ENCODE peak calls at places on chromosomes 11 and 22, in four cellular contexts. A is K562, E is WTC11, V is HepG2. N is an unnamed sample.

GRCh38 chr22:42090596-42091445 is at the start of gene NDUFA6:
- DNase-seq in A (peak), E (peak), V (peak), N (peak)

GRCh38 chr11:126219547-126219946 is 8.0 kb downstream of the FAM118B start:
- DNase-seq in A (no peak), E (no peak), V (no peak), N (no peak)

GRCh38 chr11:35558468-35558867 is 33.1 kb upstream of the PAMR1 start:
- DNase-seq in A (no peak), E (no peak), V (no peak), N (no peak)

GRCh38 chr11:74642912-74643311 is 50.5 kb downstream of the POLD3 start:
- DNase-seq in A (no peak), E (no peak), V (no peak), N (no peak)

GRCh38 chr11:107457205-107457557 is 444 bp downstream of the CWF19L2 start:
- DNase-seq in A (no peak), E (no peak), V (no peak), N (peak)

GRCh38 chr11:122863704-122864326 is 18.7 kb upstream of the JHY start:
- DNase-seq in A (peak), E (peak), V (no peak), N (peak)

GRCh38 chr11:110991621-110992355 is 253.7 kb upstream of the POU2AF2 start:
- DNase-seq in A (no peak), E (no peak), V (no peak), N (no peak)

GRCh38 chr11:72247584-72247983 is 3.6 kb upstream of the PHOX2A start:
- DNase-seq in A (no peak), E (no peak), V (no peak), N (no peak)

GRCh38 chr11:68363771-68364170 is 51.4 kb downstream of the LRP5 start:
- DNase-seq in A (no peak), E (no peak), V (no peak), N (no peak)

GRCh38 chr11:44399968-44400367 is 90.0 kb upstream of the ALX4 start:
- DNase-seq in A (no peak), E (no peak), V (no peak), N (no peak)

GRCh38 chr22:38578505-38578904 is 8.5 kb upstream of the DMC1 start:
- DNase-seq in A (no peak), E (no peak), V (no peak), N (no peak)

GRCh38 chr11:125446279-125446678 is 49.8 kb downstream of the FEZ1 start:
- DNase-seq in A (no peak), E (no peak), V (peak), N (no peak)

GRCh38 chr11:104090767-104091166 is 54.3 kb downstream of the DDI1 start:
- DNase-seq in A (no peak), E (no peak), V (no peak), N (no peak)

GRCh38 chr11:127651175-127651887 is 650.8 kb upstream of the KIRREL3 start:
- DNase-seq in A (no peak), E (no peak), V (no peak), N (no peak)

GRCh38 chr11:9330387-9331384 is 16.3 kb upstream of the TMEM41B start:
- DNase-seq in A (no peak), E (no peak), V (no peak), N (no peak)

GRCh38 chr11:17012712-17013547 is 1.3 kb downstream of the PLEKHA7 start:
- DNase-seq in A (no peak), E (peak), V (peak), N (no peak)

GRCh38 chr22:19759459-19759993 is 1.1 kb upstream of the TBX1 start:
- DNase-seq in A (no peak), E (peak), V (no peak), N (no peak)

GRCh38 chr11:106446961-106447360 is 369.5 kb downstream of the AASDHPPT start:
- DNase-seq in A (no peak), E (no peak), V (no peak), N (no peak)

GRCh38 chr11:29306527-29306926 is 710.3 kb downstream of the KCNA4 start:
- DNase-seq in A (no peak), E (no peak), V (no peak), N (no peak)

GRCh38 chr11:96101146-96101545 is 177.2 kb upstream of the MTMR2 start:
- DNase-seq in A (no peak), E (no peak), V (no peak), N (no peak)

GRCh38 chr11:117445097-117445658 is 117.5 kb downstream of the CEP164 start:
- DNase-seq in A (no peak), E (no peak), V (no peak), N (no peak)

GRCh38 chr11:116540019-116540418 is 232.8 kb downstream of the BUD13 start:
- DNase-seq in A (no peak), E (no peak), V (no peak), N (no peak)

GRCh38 chr22:23124611-23125511 is 16.9 kb downstream of the RSPH14 start:
- DNase-seq in A (peak), E (no peak), V (no peak), N (no peak)

GRCh38 chr22:37636186-37636948 is 3.1 kb upstream of the SH3BP1 start:
- DNase-seq in A (no peak), E (no peak), V (no peak), N (no peak)

GRCh38 chr11:61083601-61084147 is 18.6 kb upstream of the CD5 start:
- DNase-seq in A (no peak), E (no peak), V (no peak), N (no peak)

GRCh38 chr22:36258750-36259619 is 6.1 kb downstream of the APOL1 start:
- DNase-seq in A (no peak), E (peak), V (no peak), N (no peak)

GRCh38 chr11:6925636-6926207 is 504 bp upstream of the ZNF215 start:
- DNase-seq in A (peak), E (no peak), V (no peak), N (no peak)

GRCh38 chr11:76635991-76636520 is 34.5 kb downstream of the LRRC32 start:
- DNase-seq in A (no peak), E (no peak), V (no peak), N (no peak)

GRCh38 chr11:18958221-18958910 is 19.2 kb upstream of the MRGPRX1 start:
- DNase-seq in A (no peak), E (peak), V (no peak), N (no peak)

GRCh38 chr11:128624269-128625170 is 37.2 kb upstream of the ETS1 start:
- DNase-seq in A (no peak), E (no peak), V (no peak), N (no peak)

GRCh38 chr11:63978551-63979235 is 4.3 kb downstream of the COX8A start:
- DNase-seq in A (no peak), E (no peak), V (no peak), N (no peak)

GRCh38 chr11:28049338-28050216 is 58.4 kb downstream of the KIF18A start:
- DNase-seq in A (no peak), E (no peak), V (no peak), N (peak)

GRCh38 chr11:58830693-58831301 is 13.7 kb downstream of the GLYATL2 start:
- DNase-seq in A (no peak), E (no peak), V (no peak), N (no peak)

GRCh38 chr11:120339394-120339890 is 3.2 kb downstream of the ARHGEF12 start:
- DNase-seq in A (peak), E (no peak), V (peak), N (no peak)

GRCh38 chr22:42299586-42300285 is 29.3 kb upstream of the TCF20 start:
- DNase-seq in A (peak), E (peak), V (no peak), N (no peak)

GRCh38 chr11:28463826-28464225 is 355.6 kb downstream of the METTL15 start:
- DNase-seq in A (no peak), E (no peak), V (no peak), N (no peak)

GRCh38 chr11:100635194-100635593 is 51.9 kb upstream of the ARHGAP42 start:
- DNase-seq in A (no peak), E (no peak), V (no peak), N (no peak)

GRCh38 chr11:19814421-19814820 is 101.8 kb downstream of the NAV2 start:
- DNase-seq in A (no peak), E (peak), V (no peak), N (no peak)

GRCh38 chr11:130964393-130964792 is 48.1 kb upstream of the SNX19 start:
- DNase-seq in A (no peak), E (no peak), V (no peak), N (no peak)
- TF ChIP-seq ELF4 in A (no peak), E (no peak), V (no peak), N (no peak)

DNA sequence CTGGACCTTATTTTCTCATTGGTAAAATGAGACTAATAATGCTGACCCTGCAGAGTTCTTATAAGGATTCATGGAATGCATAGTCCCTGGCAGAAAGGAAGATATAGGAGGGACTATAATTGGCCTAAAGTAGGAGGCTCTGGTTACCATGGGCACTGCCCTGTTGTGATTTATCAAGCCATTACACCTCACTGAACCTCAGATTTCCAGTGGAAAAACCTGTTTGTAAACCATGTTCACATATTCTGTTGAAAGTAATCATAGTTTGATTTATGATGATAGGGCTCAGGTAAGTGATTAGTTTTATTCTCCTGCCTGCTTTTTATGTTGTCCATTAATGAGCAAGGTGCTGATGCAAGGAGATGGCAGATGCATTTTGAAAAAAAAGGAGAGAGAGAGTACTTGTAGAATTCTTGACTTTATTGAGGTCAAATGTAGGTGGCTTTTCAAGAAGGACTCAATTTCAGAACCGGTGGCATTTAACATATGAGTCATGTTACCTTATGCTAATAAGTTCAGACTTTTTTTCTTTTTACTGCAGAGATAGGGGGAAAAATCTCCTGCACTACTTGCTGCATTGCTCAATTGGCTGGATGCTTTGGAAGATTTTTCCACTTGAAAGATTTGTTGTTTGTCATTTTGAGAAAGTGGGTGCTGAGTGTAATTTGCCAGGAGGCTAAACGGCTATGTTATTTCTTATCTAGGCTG is 14.6 kb downstream of the NF2 start:
- DNase-seq in A (no peak), E (no peak), V (no peak), N (no peak)
- TF ChIP-seq ELF4 in A (no peak), E (no peak), V (no peak), N (no peak)

GRCh38 chr11:32255876-32256275 is 165.0 kb downstream of the RCN1 start:
- DNase-seq in A (no peak), E (no peak), V (no peak), N (no peak)

GRCh38 chr11:32262367-32262766 is 171.5 kb downstream of the RCN1 start:
- DNase-seq in A (no peak), E (no peak), V (no peak), N (no peak)

GRCh38 chr11:32259641-32260081 is 168.8 kb downstream of the RCN1 start:
- DNase-seq in A (no peak), E (no peak), V (no peak), N (no peak)
- TF ChIP-seq ELF4 in A (no peak), E (no peak), V (no peak), N (no peak)

GRCh38 chr22:17370036-17370765 is 941 bp downstream of the CECR2 start:
- DNase-seq in A (no peak), E (peak), V (no peak), N (no peak)

GRCh38 chr22:17368144-17368726 is 1.0 kb upstream of the CECR2 start:
- DNase-seq in A (no peak), E (peak), V (no peak), N (no peak)

GRCh38 chr22:17369553-17370035 is 334 bp downstream of the CECR2 start:
- DNase-seq in A (peak), E (peak), V (no peak), N (peak)

GRCh38 chr22:17370766-17371181 is 1.5 kb downstream of the CECR2 start:
- DNase-seq in A (no peak), E (no peak), V (no peak), N (no peak)

GRCh38 chr22:17368727-17369552 is at the start of gene CECR2:
- DNase-seq in A (peak), E (peak), V (no peak), N (peak)
- TF ChIP-seq ELF4 in A (no peak), E (no peak), V (no peak), N (no peak)

DNA sequence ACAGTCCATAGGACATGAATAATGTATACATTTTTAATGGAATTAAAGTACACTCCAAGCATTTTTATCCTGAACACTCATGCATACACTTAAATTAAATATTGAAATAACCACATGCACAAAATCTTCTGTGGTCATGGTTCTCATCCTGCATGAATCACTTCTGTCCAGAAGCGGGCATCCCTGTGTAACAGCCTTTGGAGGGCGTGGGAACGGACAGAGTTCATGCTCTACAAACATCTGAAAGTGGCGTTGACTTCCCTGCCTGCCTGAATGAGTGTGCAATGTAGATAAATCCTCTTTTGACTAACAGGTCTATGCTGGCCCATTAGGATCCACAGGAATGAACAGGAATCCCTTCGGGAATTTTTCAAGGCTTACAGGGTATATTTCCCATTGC is 780.2 kb downstream of the BRD1 start:
- DNase-seq in A (no peak), E (no peak), V (no peak), N (no peak)
- TF ChIP-seq ELF4 in A (no peak), E (no peak), V (no peak), N (no peak)

DNA sequence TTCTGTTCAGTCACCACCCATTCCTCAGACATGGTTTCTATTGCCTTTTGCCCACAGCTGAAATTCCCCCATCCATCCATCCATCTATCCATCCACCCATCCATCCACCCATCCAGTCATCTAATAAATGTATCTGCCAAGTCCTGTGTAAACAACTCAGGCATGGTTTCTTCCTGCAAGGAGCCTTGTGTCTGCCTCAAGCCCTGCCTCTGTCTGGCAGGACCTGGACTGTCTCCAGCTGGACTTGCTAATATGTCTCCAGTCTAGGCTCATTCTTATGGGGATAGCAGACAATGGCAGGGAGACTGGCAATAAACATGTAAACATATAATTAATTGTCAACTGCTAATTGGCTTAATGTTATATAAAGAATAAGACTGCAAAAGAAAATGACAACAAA is 64.7 kb upstream of the AMPD3 start:
- DNase-seq in A (no peak), E (no peak), V (no peak), N (no peak)
- TF ChIP-seq ELF4 in A (no peak), E (no peak), V (no peak), N (no peak)

GRCh38 chr11:114099392-114100178 is 40.1 kb downstream of the ZBTB16 start:
- DNase-seq in A (no peak), E (no peak), V (no peak), N (no peak)
- TF ChIP-seq ELF4 in A (no peak), E (no peak), V (no peak), N (no peak)

DNA sequence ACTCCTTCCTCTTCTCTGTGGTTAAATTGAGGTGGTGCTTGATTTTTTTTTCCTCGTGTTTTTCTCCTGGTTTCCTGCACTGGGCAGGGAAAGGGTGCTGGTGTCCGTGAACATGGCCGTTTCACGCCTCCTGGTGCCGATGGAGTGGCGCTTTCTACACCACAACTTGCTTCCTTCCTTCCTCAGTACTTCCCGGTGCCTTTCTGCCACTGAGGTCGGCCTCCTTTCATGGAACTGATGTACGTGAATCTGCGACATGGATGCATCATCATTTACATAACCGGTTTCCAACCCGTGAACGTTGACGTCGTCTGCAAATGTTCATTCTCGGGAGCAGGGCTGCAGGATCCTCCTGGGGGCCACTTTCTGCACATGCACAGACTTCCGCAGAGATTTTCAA is 474.5 kb downstream of the BRD1 start:
- DNase-seq in A (no peak), E (peak), V (no peak), N (no peak)
- TF ChIP-seq ELF4 in A (no peak), E (no peak), V (no peak), N (no peak)

GRCh38 chr11:11082651-11083050 is 224.8 kb upstream of the ZBED5 start:
- DNase-seq in A (no peak), E (no peak), V (no peak), N (no peak)

GRCh38 chr11:11081786-11082185 is 223.9 kb upstream of the ZBED5 start:
- DNase-seq in A (no peak), E (no peak), V (no peak), N (no peak)

GRCh38 chr11:11085580-11085979 is 227.7 kb upstream of the ZBED5 start:
- DNase-seq in A (no peak), E (no peak), V (no peak), N (no peak)

GRCh38 chr11:11083441-11083840 is 225.6 kb upstream of the ZBED5 start:
- DNase-seq in A (no peak), E (no peak), V (no peak), N (no peak)

GRCh38 chr11:11084337-11084736 is 226.5 kb upstream of the ZBED5 start:
- DNase-seq in A (no peak), E (no peak), V (no peak), N (no peak)
- TF ChIP-seq ELF4 in A (no peak), E (no peak), V (no peak), N (no peak)